ENCODE peak calls at places on chromosomes 16 and 17, in five cellular contexts. M is skeletal muscle cell; N is H9; A is dorsolateral prefrontal cortex; L is effector memory CD4-positive, alpha-beta T cell. S is an unnamed sample.
A peak's percentile ranks its signal among the peaks of the same experiment; 100 is the strongest.

GRCh38 chr17:66522591-66523272 is 220.3 kb downstream of the PRKCA start:
- DNase-seq in N (no peak), A (no peak), M (no peak), L (no peak), S (no peak)

GRCh38 chr16:4728676-4729075 is 5.4 kb downstream of the ANKS3 start:
- DNase-seq in N (no peak), A (no peak), M (no peak), L (no peak), S (no peak)

GRCh38 chr16:31453255-31454204 is 5.8 kb upstream of the ARMC5 start:
- DNase-seq in A (no peak), N (peak; percentile 44), L (no peak), M (no peak), S (no peak)

GRCh38 chr17:77273397-77274136 is 132.8 kb downstream of the SEC14L1 start:
- DNase-seq in M (no peak), N (peak; percentile 21), A (no peak), L (no peak), S (no peak)

GRCh38 chr16:85437161-85438052 is 175.7 kb upstream of the GSE1 start:
- DNase-seq in M (no peak), A (no peak), L (no peak), N (peak; percentile 74), S (no peak)

GRCh38 chr17:49217651-49218413 is 7.3 kb downstream of the ABI3 start:
- DNase-seq in L (peak; percentile 47), A (no peak), M (no peak), N (no peak), S (peak; percentile 46)

GRCh38 chr17:40063034-40063765 is 435 bp downstream of the THRA start:
- DNase-seq in A (no peak), L (no peak), N (peak; percentile 83), M (no peak), S (no peak)

GRCh38 chr17:40241435-40241834 is 22.3 kb downstream of the WIPF2 start:
- DNase-seq in N (no peak), A (no peak), L (no peak), M (no peak), S (no peak)

GRCh38 chr16:85988723-85989313 is 89.9 kb downstream of the IRF8 start:
- DNase-seq in L (no peak), M (no peak), A (no peak), N (no peak), S (no peak)

GRCh38 chr17:77717941-77718668 is 240.4 kb upstream of the TNRC6C start:
- DNase-seq in M (no peak), A (no peak), L (no peak), N (peak; percentile 25), S (no peak)

GRCh38 chr16:53511403-53512280 is 8.6 kb upstream of the AKTIP start:
- DNase-seq in A (no peak), N (no peak), L (no peak), M (no peak), S (no peak)

GRCh38 chr17:20721151-20721550 is 141.6 kb downstream of the CDRT15L2 start:
- DNase-seq in N (no peak), L (no peak), A (no peak), M (no peak), S (no peak)